ENCODE peak calls at places on chromosomes 13 and 19, in four cellular contexts. One of them, this sample, is unnamed.

GRCh38 chr13:86684402-86684801 is 885.2 kb upstream of the SLITRK6 start:
- DNase-seq in SW 1271: no peak
- DNase-seq in AG08395: no peak
- DNase-seq in activated T-helper 2 cell treated with anti-CD3 and anti-CD28 coated beads, Interferon-gamma antibody, Interleukin-2, Interleukin-4, amounts not matched to agents 10 μg/mL and 5 μg/mL and 100 μg/mL, durations not matched to agents 14 hours and 24 hours and 36 hours: no peak
- DNase-seq in this sample: no peak

GRCh38 chr13:99339736-99340392 is 32.7 kb upstream of the GPR183 start:
- DNase-seq in activated T-helper 2 cell treated with anti-CD3 and anti-CD28 coated beads, Interferon-gamma antibody, Interleukin-2, Interleukin-4, amounts not matched to agents 10 μg/mL and 5 μg/mL and 100 μg/mL, durations not matched to agents 14 hours and 24 hours and 36 hours: no peak
- DNase-seq in AG08395: no peak
- DNase-seq in SW 1271: no peak
- DNase-seq in this sample: no peak

GRCh38 chr13:46541210-46541609 is 11.8 kb upstream of the LRCH1 start:
- DNase-seq in SW 1271: no peak
- DNase-seq in AG08395: no peak
- DNase-seq in activated T-helper 2 cell treated with anti-CD3 and anti-CD28 coated beads, Interferon-gamma antibody, Interleukin-2, Interleukin-4, amounts not matched to agents 10 μg/mL and 5 μg/mL and 100 μg/mL, durations not matched to agents 14 hours and 24 hours and 36 hours: no peak
- DNase-seq in this sample: no peak

GRCh38 chr19:5587071-5587455 is 19.3 kb upstream of the TINCR start:
- DNase-seq in SW 1271: no peak
- DNase-seq in AG08395: no peak
- DNase-seq in activated T-helper 2 cell treated with anti-CD3 and anti-CD28 coated beads, Interferon-gamma antibody, Interleukin-2, Interleukin-4, amounts not matched to agents 10 μg/mL and 5 μg/mL and 100 μg/mL, durations not matched to agents 14 hours and 24 hours and 36 hours: no peak
- DNase-seq in this sample: no peak

GRCh38 chr13:80339841-80340642 is 884 bp downstream of the SPRY2 start:
- DNase-seq in activated T-helper 2 cell treated with anti-CD3 and anti-CD28 coated beads, Interferon-gamma antibody, Interleukin-2, Interleukin-4, amounts not matched to agents 10 μg/mL and 5 μg/mL and 100 μg/mL, durations not matched to agents 14 hours and 24 hours and 36 hours: peak; percentile 9
- DNase-seq in AG08395: peak; percentile 21
- DNase-seq in SW 1271: no peak
- DNase-seq in this sample: no peak

GRCh38 chr19:54096642-54097106 is 3.9 kb downstream of the OSCAR start:
- DNase-seq in activated T-helper 2 cell treated with anti-CD3 and anti-CD28 coated beads, Interferon-gamma antibody, Interleukin-2, Interleukin-4, amounts not matched to agents 10 μg/mL and 5 μg/mL and 100 μg/mL, durations not matched to agents 14 hours and 24 hours and 36 hours: no peak
- DNase-seq in SW 1271: peak; percentile 13
- DNase-seq in AG08395: peak; percentile 43
- DNase-seq in this sample: no peak

GRCh38 chr19:48819366-48819816 is 8.6 kb upstream of the BCAT2 start:
- DNase-seq in activated T-helper 2 cell treated with anti-CD3 and anti-CD28 coated beads, Interferon-gamma antibody, Interleukin-2, Interleukin-4, amounts not matched to agents 10 μg/mL and 5 μg/mL and 100 μg/mL, durations not matched to agents 14 hours and 24 hours and 36 hours: no peak
- DNase-seq in SW 1271: no peak
- DNase-seq in AG08395: peak; percentile 87
- DNase-seq in this sample: no peak

GRCh38 chr19:38731654-38732301 is 12.5 kb downstream of the CAPN12 start:
- DNase-seq in SW 1271: no peak
- DNase-seq in activated T-helper 2 cell treated with anti-CD3 and anti-CD28 coated beads, Interferon-gamma antibody, Interleukin-2, Interleukin-4, amounts not matched to agents 10 μg/mL and 5 μg/mL and 100 μg/mL, durations not matched to agents 14 hours and 24 hours and 36 hours: peak; percentile 8
- DNase-seq in AG08395: no peak
- DNase-seq in this sample: no peak

GRCh38 chr19:33683881-33684549 is 62.3 kb downstream of the CHST8 start:
- DNase-seq in SW 1271: no peak
- DNase-seq in AG08395: peak; percentile 49
- DNase-seq in activated T-helper 2 cell treated with anti-CD3 and anti-CD28 coated beads, Interferon-gamma antibody, Interleukin-2, Interleukin-4, amounts not matched to agents 10 μg/mL and 5 μg/mL and 100 μg/mL, durations not matched to agents 14 hours and 24 hours and 36 hours: no peak
- DNase-seq in this sample: peak; percentile 4

GRCh38 chr19:16829822-16830289 is 658 bp downstream of the SIN3B start:
- DNase-seq in SW 1271: no peak
- DNase-seq in AG08395: no peak
- DNase-seq in activated T-helper 2 cell treated with anti-CD3 and anti-CD28 coated beads, Interferon-gamma antibody, Interleukin-2, Interleukin-4, amounts not matched to agents 10 μg/mL and 5 μg/mL and 100 μg/mL, durations not matched to agents 14 hours and 24 hours and 36 hours: no peak
- DNase-seq in this sample: no peak

GRCh38 chr19:5949792-5950305 is 28.1 kb downstream of the RANBP3 start:
- DNase-seq in SW 1271: no peak
- DNase-seq in AG08395: no peak
- DNase-seq in activated T-helper 2 cell treated with anti-CD3 and anti-CD28 coated beads, Interferon-gamma antibody, Interleukin-2, Interleukin-4, amounts not matched to agents 10 μg/mL and 5 μg/mL and 100 μg/mL, durations not matched to agents 14 hours and 24 hours and 36 hours: no peak
- DNase-seq in this sample: no peak

GRCh38 chr13:109874921-109875454 is 88.6 kb upstream of the IRS2 start:
- DNase-seq in activated T-helper 2 cell treated with anti-CD3 and anti-CD28 coated beads, Interferon-gamma antibody, Interleukin-2, Interleukin-4, amounts not matched to agents 10 μg/mL and 5 μg/mL and 100 μg/mL, durations not matched to agents 14 hours and 24 hours and 36 hours: no peak
- DNase-seq in AG08395: peak; percentile 52
- DNase-seq in SW 1271: no peak
- DNase-seq in this sample: no peak

GRCh38 chr13:25372275-25373081 is 704 bp downstream of the ATP8A2 start:
- DNase-seq in SW 1271: no peak
- DNase-seq in activated T-helper 2 cell treated with anti-CD3 and anti-CD28 coated beads, Interferon-gamma antibody, Interleukin-2, Interleukin-4, amounts not matched to agents 10 μg/mL and 5 μg/mL and 100 μg/mL, durations not matched to agents 14 hours and 24 hours and 36 hours: no peak
- DNase-seq in AG08395: no peak
- DNase-seq in this sample: no peak

GRCh38 chr19:44260343-44260681 is 626 bp downstream of the ZNF233 start:
- DNase-seq in AG08395: no peak
- DNase-seq in SW 1271: no peak
- DNase-seq in activated T-helper 2 cell treated with anti-CD3 and anti-CD28 coated beads, Interferon-gamma antibody, Interleukin-2, Interleukin-4, amounts not matched to agents 10 μg/mL and 5 μg/mL and 100 μg/mL, durations not matched to agents 14 hours and 24 hours and 36 hours: no peak
- DNase-seq in this sample: no peak

GRCh38 chr19:3336680-3337523 is 29.5 kb upstream of the NFIC start:
- DNase-seq in activated T-helper 2 cell treated with anti-CD3 and anti-CD28 coated beads, Interferon-gamma antibody, Interleukin-2, Interleukin-4, amounts not matched to agents 10 μg/mL and 5 μg/mL and 100 μg/mL, durations not matched to agents 14 hours and 24 hours and 36 hours: no peak
- DNase-seq in SW 1271: no peak
- DNase-seq in AG08395: peak; percentile 41
- DNase-seq in this sample: no peak

GRCh38 chr19:2455481-2456300 is 1.1 kb downstream of the LMNB2 start:
- DNase-seq in SW 1271: no peak
- DNase-seq in AG08395: peak; percentile 58
- DNase-seq in activated T-helper 2 cell treated with anti-CD3 and anti-CD28 coated beads, Interferon-gamma antibody, Interleukin-2, Interleukin-4, amounts not matched to agents 10 μg/mL and 5 μg/mL and 100 μg/mL, durations not matched to agents 14 hours and 24 hours and 36 hours: peak; percentile 17
- DNase-seq in this sample: no peak

GRCh38 chr13:69601661-69602060 is 506.0 kb upstream of the ATXN8OS start:
- DNase-seq in AG08395: no peak
- DNase-seq in SW 1271: no peak
- DNase-seq in activated T-helper 2 cell treated with anti-CD3 and anti-CD28 coated beads, Interferon-gamma antibody, Interleukin-2, Interleukin-4, amounts not matched to agents 10 μg/mL and 5 μg/mL and 100 μg/mL, durations not matched to agents 14 hours and 24 hours and 36 hours: no peak
- DNase-seq in this sample: no peak

GRCh38 chr13:113548778-113549621 is 35.6 kb upstream of the TFDP1 start:
- DNase-seq in SW 1271: no peak
- DNase-seq in AG08395: no peak
- DNase-seq in activated T-helper 2 cell treated with anti-CD3 and anti-CD28 coated beads, Interferon-gamma antibody, Interleukin-2, Interleukin-4, amounts not matched to agents 10 μg/mL and 5 μg/mL and 100 μg/mL, durations not matched to agents 14 hours and 24 hours and 36 hours: no peak
- DNase-seq in this sample: no peak

GRCh38 chr13:101092985-101093384 is 323.3 kb downstream of the NALCN start:
- DNase-seq in AG08395: no peak
- DNase-seq in activated T-helper 2 cell treated with anti-CD3 and anti-CD28 coated beads, Interferon-gamma antibody, Interleukin-2, Interleukin-4, amounts not matched to agents 10 μg/mL and 5 μg/mL and 100 μg/mL, durations not matched to agents 14 hours and 24 hours and 36 hours: no peak
- DNase-seq in SW 1271: no peak
- DNase-seq in this sample: no peak

This sample was measured in pulmonary artery endothelial cell.